ENCODE peak calls at places on chromosomes 11 and 22, in four cellular contexts. One of them, this sample, is unnamed.

GRCh38 chr22:47621253-47621652 is 858.8 kb downstream of the TBC1D22A start:
- DNase-seq in HepG2: no peak
- DNase-seq in K562: no peak
- DNase-seq in SK-N-SH: no peak
- DNase-seq in this sample: no peak

GRCh38 chr11:47980093-47980906 is at the start of gene PTPRJ:
- DNase-seq in HepG2: no peak
- DNase-seq in K562: peak
- DNase-seq in SK-N-SH: peak
- DNase-seq in this sample: no peak

GRCh38 chr22:26646158-26646557 is 11.2 kb upstream of the MIAT start:
- DNase-seq in HepG2: no peak
- DNase-seq in K562: no peak
- DNase-seq in SK-N-SH: no peak
- DNase-seq in this sample: no peak

GRCh38 chr11:95686265-95686664 is 103.3 kb downstream of the FAM76B start:
- DNase-seq in HepG2: no peak
- DNase-seq in K562: no peak
- DNase-seq in SK-N-SH: no peak
- DNase-seq in this sample: no peak

GRCh38 chr11:92411431-92411830 is 186.8 kb downstream of the FAT3 start:
- DNase-seq in HepG2: no peak
- DNase-seq in K562: no peak
- DNase-seq in SK-N-SH: no peak
- DNase-seq in this sample: no peak

GRCh38 chr11:28514391-28514790 is 406.2 kb downstream of the METTL15 start:
- DNase-seq in HepG2: no peak
- DNase-seq in K562: no peak
- DNase-seq in SK-N-SH: no peak
- DNase-seq in this sample: no peak

GRCh38 chr11:43269229-43269928 is 42.4 kb upstream of the API5 start:
- DNase-seq in HepG2: no peak
- DNase-seq in K562: no peak
- DNase-seq in SK-N-SH: peak
- DNase-seq in this sample: no peak

GRCh38 chr11:27642954-27643353 is 57.3 kb downstream of the BDNF start:
- DNase-seq in HepG2: no peak
- DNase-seq in K562: no peak
- DNase-seq in SK-N-SH: no peak
- DNase-seq in this sample: no peak

GRCh38 chr22:43094085-43094484 is 4.9 kb upstream of the TTLL1 start:
- DNase-seq in HepG2: peak
- DNase-seq in K562: no peak
- DNase-seq in SK-N-SH: no peak
- DNase-seq in this sample: no peak

GRCh38 chr11:114135737-114136151 is 76.2 kb downstream of the ZBTB16 start:
- DNase-seq in HepG2: no peak
- DNase-seq in K562: no peak
- DNase-seq in SK-N-SH: no peak
- DNase-seq in this sample: no peak

GRCh38 chr11:120424185-120424969 is 87.2 kb upstream of the GRIK4 start:
- DNase-seq in HepG2: no peak
- DNase-seq in K562: no peak
- DNase-seq in SK-N-SH: no peak
- DNase-seq in this sample: no peak

GRCh38 chr11:17552041-17552355 is 4.9 kb downstream of the OTOG start:
- DNase-seq in HepG2: no peak
- DNase-seq in K562: no peak
- DNase-seq in SK-N-SH: no peak
- DNase-seq in this sample: no peak

GRCh38 chr11:128499613-128500213 is 87.6 kb downstream of the ETS1 start:
- DNase-seq in HepG2: no peak
- DNase-seq in K562: no peak
- DNase-seq in SK-N-SH: no peak
- DNase-seq in this sample: no peak
- H3K27ac ChIP-seq in HepG2: no peak
- H3K27ac ChIP-seq in K562: no peak
- H3K27ac ChIP-seq in SK-N-SH: no peak
- H3K27ac ChIP-seq in this sample: peak

GRCh38 chr11:559712-560304 is 730 bp downstream of the LMNTD2 start:
- DNase-seq in HepG2: peak
- DNase-seq in K562: peak
- DNase-seq in SK-N-SH: no peak
- DNase-seq in this sample: no peak

GRCh38 chr11:559020-559620 is 1.4 kb downstream of the LMNTD2 start:
- DNase-seq in HepG2: no peak
- DNase-seq in K562: no peak
- DNase-seq in SK-N-SH: no peak
- DNase-seq in this sample: no peak

GRCh38 chr11:561148-562003 is 606 bp downstream of the RASSF7 start:
- DNase-seq in HepG2: peak
- DNase-seq in K562: peak
- DNase-seq in SK-N-SH: no peak
- DNase-seq in this sample: no peak

GRCh38 chr11:562046-562645 is 1.4 kb downstream of the RASSF7 start:
- DNase-seq in HepG2: no peak
- DNase-seq in K562: no peak
- DNase-seq in SK-N-SH: no peak
- DNase-seq in this sample: no peak

GRCh38 chr11:560305-561147 is at the start of the genes LMNTD2 and RASSF7:
- DNase-seq in HepG2: peak
- DNase-seq in K562: peak
- DNase-seq in SK-N-SH: peak
- DNase-seq in this sample: no peak
- TF ChIP-seq POLR2AphosphoS5 in HepG2: peak
- TF ChIP-seq POLR2AphosphoS5 in K562: peak
- TF ChIP-seq POLR2AphosphoS5 in SK-N-SH: peak
- TF ChIP-seq POLR2AphosphoS5 in this sample: peak

DNA sequence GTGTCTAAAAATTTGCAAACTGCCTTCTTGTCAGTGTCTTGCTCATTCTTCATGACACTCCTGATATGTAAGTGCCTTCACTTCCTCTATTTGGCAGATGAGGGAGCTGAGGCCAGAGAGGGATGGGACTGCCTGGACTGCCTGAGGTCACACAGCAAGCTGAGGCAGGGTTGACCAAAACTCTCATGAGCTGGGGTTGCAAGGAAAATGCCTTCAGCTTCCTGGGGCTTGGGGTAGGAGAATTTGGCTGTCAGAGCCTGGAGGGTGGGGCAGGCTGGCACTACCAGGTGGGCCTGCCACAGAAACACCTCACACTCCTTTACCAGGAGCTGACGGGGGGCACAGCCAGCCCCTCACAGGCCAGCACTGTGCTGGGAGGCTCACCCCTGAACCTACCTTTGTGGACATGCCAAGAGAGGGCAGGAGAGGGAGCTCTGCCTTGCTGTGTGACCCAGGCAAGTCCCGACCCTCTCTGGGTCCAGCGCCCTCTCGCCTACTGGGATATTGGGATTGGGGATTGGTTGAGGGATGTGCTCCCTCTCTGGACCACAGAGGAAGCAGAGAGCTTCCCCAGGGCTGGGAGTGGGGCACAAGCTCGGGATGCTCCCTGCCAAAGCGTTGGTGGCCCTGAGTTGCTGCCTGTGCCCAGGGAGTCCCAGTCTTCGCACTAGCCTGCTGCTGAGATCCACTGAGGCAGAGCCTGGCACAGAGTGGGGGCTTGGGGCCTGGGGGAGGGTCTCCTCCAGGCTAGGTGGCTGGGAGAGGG is 1.9 kb upstream of the P2RY6 start:
- DNase-seq in HepG2: no peak
- DNase-seq in K562: no peak
- DNase-seq in SK-N-SH: no peak
- DNase-seq in this sample: no peak
- TF ChIP-seq SIN3A in HepG2: no peak
- TF ChIP-seq SIN3A in K562: no peak
- TF ChIP-seq SIN3A in SK-N-SH: no peak
- TF ChIP-seq SIN3A in this sample: no peak

GRCh38 chr11:61153593-61154090 is 7.6 kb downstream of the VPS37C start:
- DNase-seq in HepG2: no peak
- DNase-seq in K562: no peak
- DNase-seq in SK-N-SH: no peak
- DNase-seq in this sample: no peak

GRCh38 chr11:61151545-61152252 is 9.5 kb downstream of the VPS37C start:
- DNase-seq in HepG2: no peak
- DNase-seq in K562: peak
- DNase-seq in SK-N-SH: no peak
- DNase-seq in this sample: no peak

GRCh38 chr11:61149624-61150615 is 11.3 kb downstream of the VPS37C start:
- DNase-seq in HepG2: peak
- DNase-seq in K562: peak
- DNase-seq in SK-N-SH: no peak
- DNase-seq in this sample: no peak

GRCh38 chr11:61152816-61153592 is 8.2 kb downstream of the VPS37C start:
- DNase-seq in HepG2: no peak
- DNase-seq in K562: peak
- DNase-seq in SK-N-SH: no peak
- DNase-seq in this sample: no peak

GRCh38 chr11:61150656-61151544 is 10.3 kb downstream of the VPS37C start:
- DNase-seq in HepG2: no peak
- DNase-seq in K562: no peak
- DNase-seq in SK-N-SH: no peak
- DNase-seq in this sample: no peak
- H3K27ac ChIP-seq in HepG2: no peak
- H3K27ac ChIP-seq in K562: peak
- H3K27ac ChIP-seq in SK-N-SH: no peak
- H3K27ac ChIP-seq in this sample: no peak

GRCh38 chr11:76748931-76749330 is 34.2 kb upstream of the TSKU start:
- DNase-seq in HepG2: no peak
- DNase-seq in K562: no peak
- DNase-seq in SK-N-SH: no peak
- DNase-seq in this sample: no peak

GRCh38 chr11:76750067-76750466 is 33.1 kb upstream of the TSKU start:
- DNase-seq in HepG2: no peak
- DNase-seq in K562: no peak
- DNase-seq in SK-N-SH: no peak
- DNase-seq in this sample: no peak

GRCh38 chr11:76750746-76751145 is 32.4 kb upstream of the TSKU start:
- DNase-seq in HepG2: no peak
- DNase-seq in K562: no peak
- DNase-seq in SK-N-SH: no peak
- DNase-seq in this sample: no peak

GRCh38 chr11:76753950-76754349 is 29.2 kb upstream of the TSKU start:
- DNase-seq in HepG2: no peak
- DNase-seq in K562: no peak
- DNase-seq in SK-N-SH: no peak
- DNase-seq in this sample: no peak

GRCh38 chr11:76752321-76753175 is 30.6 kb upstream of the TSKU start:
- DNase-seq in HepG2: no peak
- DNase-seq in K562: no peak
- DNase-seq in SK-N-SH: peak
- DNase-seq in this sample: no peak
- TF ChIP-seq POLR2AphosphoS5 in HepG2: no peak
- TF ChIP-seq POLR2AphosphoS5 in K562: no peak
- TF ChIP-seq POLR2AphosphoS5 in SK-N-SH: no peak
- TF ChIP-seq POLR2AphosphoS5 in this sample: no peak

DNA sequence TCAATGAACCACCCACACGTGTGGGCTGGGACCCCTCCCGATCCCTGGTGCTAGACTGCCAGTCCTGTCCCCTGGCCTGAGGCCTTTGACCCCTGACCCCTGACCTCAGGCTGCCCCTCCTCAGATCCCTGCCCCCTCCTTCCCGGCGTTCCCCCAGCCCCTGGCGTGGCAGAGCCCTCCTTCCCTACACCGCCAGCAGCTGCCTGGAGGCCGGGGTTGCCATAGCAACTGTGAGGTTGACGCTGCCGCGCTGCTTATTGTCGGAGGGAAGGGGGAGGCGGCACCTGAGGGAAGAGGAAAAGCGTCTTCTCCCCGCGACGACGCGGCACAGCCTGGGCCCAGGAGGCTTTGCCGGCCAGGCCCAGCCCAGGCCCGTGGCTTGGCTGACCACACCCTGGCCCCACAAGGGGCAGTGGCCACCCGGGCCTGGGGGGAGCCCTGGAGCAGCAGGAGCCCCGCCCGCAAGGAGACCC is 32.6 kb downstream of the SHANK3 start:
- DNase-seq in HepG2: no peak
- DNase-seq in K562: peak
- DNase-seq in SK-N-SH: peak
- DNase-seq in this sample: no peak
- TF ChIP-seq SIN3A in HepG2: no peak
- TF ChIP-seq SIN3A in K562: no peak
- TF ChIP-seq SIN3A in SK-N-SH: no peak
- TF ChIP-seq SIN3A in this sample: no peak

GRCh38 chr11:117589024-117589423 is 208.0 kb downstream of the DSCAML1 start:
- DNase-seq in HepG2: no peak
- DNase-seq in K562: no peak
- DNase-seq in SK-N-SH: no peak
- DNase-seq in this sample: no peak

GRCh38 chr11:117586392-117586791 is 210.6 kb downstream of the DSCAML1 start:
- DNase-seq in HepG2: no peak
- DNase-seq in K562: no peak
- DNase-seq in SK-N-SH: no peak
- DNase-seq in this sample: no peak

GRCh38 chr11:117588166-117588810 is 208.7 kb downstream of the DSCAML1 start:
- DNase-seq in HepG2: no peak
- DNase-seq in K562: no peak
- DNase-seq in SK-N-SH: no peak
- DNase-seq in this sample: no peak

GRCh38 chr11:117585631-117586030 is 211.4 kb downstream of the DSCAML1 start:
- DNase-seq in HepG2: no peak
- DNase-seq in K562: no peak
- DNase-seq in SK-N-SH: no peak
- DNase-seq in this sample: no peak

DNA sequence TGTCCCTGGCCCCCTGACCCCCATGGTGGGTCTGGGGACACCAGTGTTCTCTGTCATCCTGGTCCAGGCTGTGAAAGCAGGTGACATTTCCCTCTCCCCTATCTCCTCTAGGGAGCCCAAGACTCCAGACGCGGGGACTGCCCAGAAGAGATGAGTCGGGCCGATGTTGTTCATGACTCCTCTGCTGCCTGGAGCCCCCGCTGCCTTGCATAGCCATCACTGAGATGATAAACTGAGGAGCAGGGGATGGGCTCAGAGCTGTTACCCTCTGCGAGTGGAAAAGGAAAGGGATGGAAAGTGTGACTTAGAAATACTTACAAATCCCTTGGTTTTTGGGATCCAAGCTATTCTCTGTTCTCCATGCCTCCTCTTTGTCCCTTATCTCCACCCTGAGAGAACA is 209.6 kb downstream of the DSCAML1 start:
- DNase-seq in HepG2: no peak
- DNase-seq in K562: no peak
- DNase-seq in SK-N-SH: no peak
- DNase-seq in this sample: no peak
- H3K27ac ChIP-seq in HepG2: no peak
- H3K27ac ChIP-seq in K562: no peak
- H3K27ac ChIP-seq in SK-N-SH: no peak
- H3K27ac ChIP-seq in this sample: no peak